ENCODE peak calls at places on chromosomes 6 and 20, in seven cellular contexts. One of them, this sample, is unnamed.

GRCh38 chr6:10951675-10952282 is 64.9 kb downstream of the SYCP2L start:
- DNase-seq in T-helper 22 cell: no peak
- DNase-seq in HEK293T: peak
- DNase-seq in GM12864: no peak
- DNase-seq in ureter: no peak
- DNase-seq in colonic mucosa: no peak
- DNase-seq in Calu3: peak
- DNase-seq in this sample: no peak

GRCh38 chr6:86723729-86724128 is 213.6 kb upstream of the HTR1E start:
- DNase-seq in ureter: no peak
- DNase-seq in Calu3: peak
- DNase-seq in T-helper 22 cell: no peak
- DNase-seq in GM12864: no peak
- DNase-seq in colonic mucosa: no peak
- DNase-seq in HEK293T: no peak
- DNase-seq in this sample: no peak

GRCh38 chr20:63739129-63740069 is at the start of gene SLC2A4RG:
- DNase-seq in colonic mucosa: peak
- DNase-seq in Calu3: peak
- DNase-seq in HEK293T: peak
- DNase-seq in GM12864: no peak
- DNase-seq in ureter: no peak
- DNase-seq in T-helper 22 cell: peak
- DNase-seq in this sample: peak

GRCh38 chr6:107489636-107490567 is at the start of gene SOBP:
- DNase-seq in colonic mucosa: peak
- DNase-seq in T-helper 22 cell: peak
- DNase-seq in HEK293T: peak
- DNase-seq in Calu3: peak
- DNase-seq in GM12864: no peak
- DNase-seq in ureter: peak
- DNase-seq in this sample: peak

GRCh38 chr6:43924222-43924702 is 154.3 kb downstream of the VEGFA start:
- DNase-seq in HEK293T: no peak
- DNase-seq in Calu3: no peak
- DNase-seq in colonic mucosa: no peak
- DNase-seq in ureter: no peak
- DNase-seq in T-helper 22 cell: no peak
- DNase-seq in GM12864: no peak
- DNase-seq in this sample: peak

GRCh38 chr6:92274588-92274987 is 1144.8 kb downstream of the EPHA7 start:
- DNase-seq in T-helper 22 cell: no peak
- DNase-seq in colonic mucosa: no peak
- DNase-seq in GM12864: no peak
- DNase-seq in HEK293T: no peak
- DNase-seq in ureter: no peak
- DNase-seq in Calu3: no peak
- DNase-seq in this sample: no peak

GRCh38 chr20:1810926-1811620 is 84.1 kb upstream of the SIRPA start:
- DNase-seq in colonic mucosa: no peak
- DNase-seq in ureter: no peak
- DNase-seq in T-helper 22 cell: no peak
- DNase-seq in Calu3: no peak
- DNase-seq in HEK293T: no peak
- DNase-seq in GM12864: no peak
- DNase-seq in this sample: no peak

GRCh38 chr6:34358389-34358906 is 34.0 kb downstream of the NUDT3 start:
- DNase-seq in HEK293T: peak
- DNase-seq in Calu3: peak
- DNase-seq in GM12864: no peak
- DNase-seq in colonic mucosa: no peak
- DNase-seq in T-helper 22 cell: no peak
- DNase-seq in ureter: no peak
- DNase-seq in this sample: no peak

GRCh38 chr20:35305682-35306556 is 13.7 kb upstream of the FAM83C start:
- DNase-seq in ureter: no peak
- DNase-seq in HEK293T: peak
- DNase-seq in T-helper 22 cell: no peak
- DNase-seq in Calu3: peak
- DNase-seq in colonic mucosa: no peak
- DNase-seq in GM12864: no peak
- DNase-seq in this sample: peak

GRCh38 chr6:52325695-52326471 is 36.1 kb upstream of the PAQR8 start:
- DNase-seq in ureter: no peak
- DNase-seq in HEK293T: no peak
- DNase-seq in T-helper 22 cell: no peak
- DNase-seq in Calu3: no peak
- DNase-seq in colonic mucosa: peak
- DNase-seq in GM12864: no peak
- DNase-seq in this sample: no peak

GRCh38 chr6:151317206-151317994 is 74.0 kb downstream of the ZBTB2 start:
- DNase-seq in HEK293T: no peak
- DNase-seq in GM12864: no peak
- DNase-seq in ureter: no peak
- DNase-seq in colonic mucosa: no peak
- DNase-seq in T-helper 22 cell: no peak
- DNase-seq in Calu3: no peak
- DNase-seq in this sample: no peak

GRCh38 chr20:8043687-8044278 is 24.2 kb upstream of the TMX4 start:
- DNase-seq in ureter: no peak
- DNase-seq in Calu3: peak
- DNase-seq in T-helper 22 cell: no peak
- DNase-seq in HEK293T: peak
- DNase-seq in GM12864: no peak
- DNase-seq in colonic mucosa: peak
- DNase-seq in this sample: peak

GRCh38 chr20:3166338-3166912 is 6.8 kb upstream of the FASTKD5 start:
- DNase-seq in Calu3: no peak
- DNase-seq in GM12864: no peak
- DNase-seq in ureter: no peak
- DNase-seq in colonic mucosa: no peak
- DNase-seq in T-helper 22 cell: no peak
- DNase-seq in HEK293T: no peak
- DNase-seq in this sample: no peak

GRCh38 chr6:22959571-22959970 is 390.2 kb downstream of the HDGFL1 start:
- DNase-seq in Calu3: no peak
- DNase-seq in colonic mucosa: no peak
- DNase-seq in ureter: no peak
- DNase-seq in T-helper 22 cell: no peak
- DNase-seq in GM12864: no peak
- DNase-seq in HEK293T: no peak
- DNase-seq in this sample: no peak

GRCh38 chr6:112296122-112296521 is 41.8 kb upstream of the LAMA4 start:
- DNase-seq in Calu3: peak
- DNase-seq in HEK293T: peak
- DNase-seq in colonic mucosa: no peak
- DNase-seq in GM12864: no peak
- DNase-seq in T-helper 22 cell: no peak
- DNase-seq in ureter: no peak
- DNase-seq in this sample: no peak

GRCh38 chr20:10521068-10521834 is 86.1 kb downstream of the SLX4IP start:
- DNase-seq in T-helper 22 cell: no peak
- DNase-seq in ureter: no peak
- DNase-seq in colonic mucosa: no peak
- DNase-seq in HEK293T: no peak
- DNase-seq in GM12864: no peak
- DNase-seq in Calu3: no peak
- DNase-seq in this sample: no peak

GRCh38 chr6:158060447-158061360 is 79.0 kb downstream of the SYNJ2 start:
- DNase-seq in ureter: peak
- DNase-seq in HEK293T: no peak
- DNase-seq in T-helper 22 cell: no peak
- DNase-seq in colonic mucosa: peak
- DNase-seq in Calu3: peak
- DNase-seq in GM12864: no peak
- DNase-seq in this sample: no peak

GRCh38 chr6:143260857-143261256 is 189.6 kb downstream of the ADAT2 start:
- DNase-seq in HEK293T: no peak
- DNase-seq in GM12864: no peak
- DNase-seq in T-helper 22 cell: no peak
- DNase-seq in Calu3: no peak
- DNase-seq in ureter: no peak
- DNase-seq in colonic mucosa: no peak
- DNase-seq in this sample: no peak

GRCh38 chr6:47701374-47701773 is 3.0 kb downstream of the ADGRF4 start:
- DNase-seq in HEK293T: no peak
- DNase-seq in ureter: no peak
- DNase-seq in T-helper 22 cell: no peak
- DNase-seq in colonic mucosa: no peak
- DNase-seq in Calu3: peak
- DNase-seq in GM12864: no peak
- DNase-seq in this sample: no peak

This sample was measured in activated CD8-positive, alpha-beta T cell treated with anti-CD3 and anti-CD28 coated beads, Interleukin-2, amount 10 ng/mL, durations not matched to agents 7 days and 5 days.